ENCODE peak calls at places on chromosomes 5 and 9, in four cellular contexts. C is activated T-helper 1 cell treated with anti-CD3 and anti-CD28 coated beads, Interleukin-12 subunit alpha, Interleukin-12 subunit beta, Interleukin-2, Interleukin-4 antibody, amounts not matched to agents 30 ng/mL and 10 ng/mL and 1 ng/mL, durations not matched to agents 14 hours and 24 hours and 36 hours; O is PC-3; D is EH. K is an unnamed sample.

GRCh38 chr5:42606464-42606869 is 150.2 kb upstream of the CCDC152 start:
- DNase-seq in C (no peak), O (no peak), D (no peak), K (no peak)

GRCh38 chr5:58938568-58939424 is 355.9 kb downstream of the RAB3C start:
- DNase-seq in C (no peak), O (no peak), D (no peak), K (no peak)

GRCh38 chr5:148623741-148624140 is 30.6 kb downstream of the HTR4 start:
- DNase-seq in C (no peak), O (peak), D (peak), K (no peak)

GRCh38 chr5:69364414-69364813 is 4.9 kb downstream of the AK6 start:
- DNase-seq in C (no peak), O (peak), D (peak), K (peak)

GRCh38 chr5:96288845-96289185 is 144.2 kb downstream of the PCSK1 start:
- DNase-seq in C (no peak), O (peak), D (peak), K (no peak)

GRCh38 chr9:99299214-99300102 is 77.4 kb downstream of the SEC61B start:
- DNase-seq in C (no peak), O (peak), D (peak), K (peak)

GRCh38 chr5:80399553-80400239 is 8.2 kb upstream of the ZFYVE16 start:
- DNase-seq in C (no peak), O (peak), D (peak), K (peak)

GRCh38 chr5:73339165-73339564 is 109.4 kb downstream of the FOXD1 start:
- DNase-seq in C (no peak), O (no peak), D (no peak), K (no peak)

GRCh38 chr5:74290634-74291033 is 349.9 kb downstream of the ENC1 start:
- DNase-seq in C (no peak), O (no peak), D (peak), K (no peak)

GRCh38 chr9:109254317-109254716 is 66.5 kb downstream of the EPB41L4B start:
- DNase-seq in C (no peak), O (peak), D (peak), K (peak)

GRCh38 chr5:64939772-64940510 is 171.2 kb downstream of the CWC27 start:
- DNase-seq in C (no peak), O (peak), D (peak), K (peak)

GRCh38 chr5:56737002-56737621 is 78.2 kb upstream of the MAP3K1 start:
- DNase-seq in C (no peak), O (peak), D (peak), K (no peak)

GRCh38 chr5:53262348-53262970 is 152.9 kb upstream of the MOCS2 start:
- DNase-seq in C (no peak), O (peak), D (peak), K (peak)

GRCh38 chr5:958701-959571 is 49.7 kb upstream of the NKD2 start:
- DNase-seq in C (no peak), O (peak), D (peak), K (peak)

GRCh38 chr9:94490465-94490864 is 64.4 kb upstream of the PCAT7 start:
- DNase-seq in C (no peak), O (no peak), D (peak), K (no peak)

GRCh38 chr5:113199122-113199905 is 222.7 kb downstream of the DCP2 start:
- DNase-seq in C (no peak), O (peak), D (peak), K (peak)

GRCh38 chr9:42852133-42852532 is 668.7 kb downstream of the SPATA31A6 start:
- DNase-seq in C (peak), O (peak), D (no peak), K (peak)

GRCh38 chr9:82563094-82563493 is 499.8 kb downstream of the RASEF start:
- DNase-seq in C (no peak), O (no peak), D (no peak), K (no peak)

GRCh38 chr9:98438701-98439100 is 183.3 kb upstream of the TBC1D2 start:
- DNase-seq in C (no peak), O (no peak), D (peak), K (no peak)

GRCh38 chr5:78671609-78672008 is 23.0 kb upstream of the LHFPL2 start:
- DNase-seq in C (no peak), O (peak), D (peak), K (no peak)

GRCh38 chr9:115254781-115255180 is 136.8 kb upstream of the TNC start:
- DNase-seq in C (no peak), O (no peak), D (no peak), K (no peak)

GRCh38 chr5:93893050-93893449 is 151.7 kb upstream of the POU5F2 start:
- DNase-seq in C (no peak), O (no peak), D (no peak), K (no peak)

GRCh38 chr9:77710276-77710675 is 62.2 kb upstream of the GNA14 start:
- DNase-seq in C (no peak), O (no peak), D (peak), K (no peak)

GRCh38 chr9:92607773-92608172 is 62.2 kb downstream of the IPPK start:
- DNase-seq in C (no peak), O (no peak), D (peak), K (peak)

GRCh38 chr5:178163772-178164735 is 10.4 kb upstream of the NHP2 start:
- DNase-seq in C (peak), O (peak), D (peak), K (peak)

GRCh38 chr9:115220339-115221009 is 102.5 kb upstream of the TNC start:
- DNase-seq in C (no peak), O (no peak), D (no peak), K (no peak)

K was measured in osteoblast.